ENCODE peak calls at places on chromosomes 1 and 21, in four cellular contexts. One of them, this sample, is unnamed. For H3K36me3, the result is how much of the 10 kb centered on the place peaks cover.

GRCh38 chr1:23555949-23556640 is 3.2 kb downstream of the ID3 start:
- DNase-seq in HepG2: peak
- DNase-seq in neural progenitor cell: peak
- DNase-seq in hepatocyte: peak
- DNase-seq in this sample: peak

GRCh38 chr1:151313501-151313900 is 13.7 kb downstream of the PI4KB start:
- DNase-seq in HepG2: no peak
- DNase-seq in neural progenitor cell: no peak
- DNase-seq in hepatocyte: no peak
- DNase-seq in this sample: no peak

GRCh38 chr1:10617318-10617717 is 142.6 kb downstream of the PEX14 start:
- DNase-seq in hepatocyte: no peak
- DNase-seq in HepG2: no peak
- DNase-seq in neural progenitor cell: no peak
- DNase-seq in this sample: no peak

GRCh38 chr1:230747886-230748800 is 955 bp downstream of the CAPN9 start:
- DNase-seq in HepG2: no peak
- DNase-seq in hepatocyte: no peak
- DNase-seq in neural progenitor cell: no peak
- DNase-seq in this sample: no peak

GRCh38 chr1:10730985-10731384 is 65.5 kb downstream of the CASZ1 start:
- DNase-seq in HepG2: peak
- DNase-seq in neural progenitor cell: no peak
- DNase-seq in hepatocyte: peak
- DNase-seq in this sample: peak

GRCh38 chr1:169914534-169914933 is 20.8 kb upstream of the SCYL3 start:
- DNase-seq in hepatocyte: no peak
- DNase-seq in neural progenitor cell: no peak
- DNase-seq in HepG2: no peak
- DNase-seq in this sample: peak

GRCh38 chr1:32703479-32704291 is 1.1 kb upstream of the SYNC start:
- DNase-seq in hepatocyte: peak
- DNase-seq in neural progenitor cell: peak
- DNase-seq in HepG2: no peak
- DNase-seq in this sample: peak

GRCh38 chr1:60895167-60896124 is 186.9 kb upstream of the NFIA start:
- DNase-seq in HepG2: no peak
- DNase-seq in hepatocyte: no peak
- DNase-seq in neural progenitor cell: peak
- DNase-seq in this sample: no peak

GRCh38 chr1:153431928-153432327 is 15.6 kb downstream of the S100A7A start:
- DNase-seq in HepG2: no peak
- DNase-seq in neural progenitor cell: no peak
- DNase-seq in hepatocyte: no peak
- DNase-seq in this sample: no peak

GRCh38 chr21:25887646-25888321 is 153.0 kb downstream of the GABPA start:
- DNase-seq in hepatocyte: peak
- DNase-seq in HepG2: peak
- DNase-seq in neural progenitor cell: no peak
- DNase-seq in this sample: no peak

GRCh38 chr21:25888711-25889110 is 153.9 kb downstream of the GABPA start:
- DNase-seq in HepG2: no peak
- DNase-seq in hepatocyte: no peak
- DNase-seq in neural progenitor cell: no peak
- DNase-seq in this sample: no peak

GRCh38 chr21:25889996-25890395 is 155.2 kb downstream of the GABPA start:
- DNase-seq in hepatocyte: no peak
- DNase-seq in neural progenitor cell: no peak
- DNase-seq in HepG2: no peak
- DNase-seq in this sample: no peak

GRCh38 chr21:25895565-25896205 is 160.9 kb downstream of the GABPA start:
- DNase-seq in hepatocyte: no peak
- DNase-seq in neural progenitor cell: peak
- DNase-seq in HepG2: no peak
- DNase-seq in this sample: no peak

DNA sequence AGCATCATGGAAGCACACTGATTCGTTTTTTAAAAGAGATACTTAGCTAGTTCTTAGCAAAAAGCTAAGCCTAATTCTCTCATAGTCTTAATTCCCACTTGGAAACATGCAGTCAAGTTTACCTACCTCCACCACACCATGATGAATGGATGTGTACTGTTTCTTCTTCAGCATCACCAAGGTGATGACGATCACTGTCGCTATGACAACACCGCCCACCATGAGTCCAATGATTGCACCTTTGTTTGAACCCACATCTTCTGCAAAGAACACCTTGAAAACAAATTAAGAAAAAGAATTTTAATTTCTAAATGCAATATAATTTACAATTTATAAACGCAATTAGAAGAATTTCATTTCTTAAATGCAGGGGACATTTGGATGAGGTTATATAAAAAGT is 156.8 kb downstream of the GABPA start:
- DNase-seq in neural progenitor cell: no peak
- DNase-seq in hepatocyte: no peak
- DNase-seq in HepG2: no peak
- DNase-seq in this sample: no peak
- H3K36me3 ChIP-seq in neural progenitor cell: under half
- H3K36me3 ChIP-seq in hepatocyte: under half
- H3K36me3 ChIP-seq in HepG2: under half
- H3K36me3 ChIP-seq in this sample: under half

DNA sequence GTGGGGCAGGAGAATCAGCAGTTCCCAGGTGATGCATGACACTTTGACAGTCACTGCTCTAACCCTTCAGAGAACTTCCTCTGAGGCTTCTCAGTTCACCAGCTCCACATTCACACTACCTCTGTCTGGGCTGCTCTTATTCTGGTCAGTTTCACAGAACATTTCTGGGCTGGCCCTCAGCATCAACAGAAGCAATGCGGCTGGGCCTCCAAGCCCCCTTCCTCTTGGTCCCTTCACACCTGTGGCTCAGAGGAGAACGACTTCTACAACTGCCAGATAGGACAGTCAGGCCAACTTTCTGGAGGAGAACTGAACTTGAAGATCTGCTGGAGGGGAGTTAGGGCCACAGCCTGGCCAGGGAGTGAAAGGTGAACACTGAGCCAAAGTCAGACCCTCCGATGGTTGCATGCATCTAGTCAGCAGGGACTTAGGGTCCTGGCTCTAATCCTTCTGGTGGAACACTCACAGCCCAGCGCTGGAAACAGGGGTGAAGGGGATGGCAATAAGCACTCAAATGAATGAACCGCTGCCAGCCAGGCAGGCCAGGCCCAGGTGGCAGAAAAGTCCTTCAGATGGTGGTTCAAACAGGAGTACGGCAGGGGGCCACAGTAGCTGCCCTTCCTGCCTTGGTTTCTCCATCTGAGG is 274.1 kb downstream of the FOXD2 start:
- DNase-seq in neural progenitor cell: no peak
- DNase-seq in HepG2: no peak
- DNase-seq in hepatocyte: no peak
- DNase-seq in this sample: no peak
- TF ChIP-seq EZH2 in neural progenitor cell: no peak
- TF ChIP-seq EZH2 in HepG2: no peak
- TF ChIP-seq EZH2 in hepatocyte: no peak
- TF ChIP-seq EZH2 in this sample: no peak

GRCh38 chr1:27990920-27991537 is 31.3 kb downstream of the XKR8 start:
- DNase-seq in neural progenitor cell: no peak
- DNase-seq in hepatocyte: no peak
- DNase-seq in HepG2: no peak
- DNase-seq in this sample: no peak
- H3K36me3 ChIP-seq in neural progenitor cell: under half
- H3K36me3 ChIP-seq in hepatocyte: under half
- H3K36me3 ChIP-seq in HepG2: half or more
- H3K36me3 ChIP-seq in this sample: under half

DNA sequence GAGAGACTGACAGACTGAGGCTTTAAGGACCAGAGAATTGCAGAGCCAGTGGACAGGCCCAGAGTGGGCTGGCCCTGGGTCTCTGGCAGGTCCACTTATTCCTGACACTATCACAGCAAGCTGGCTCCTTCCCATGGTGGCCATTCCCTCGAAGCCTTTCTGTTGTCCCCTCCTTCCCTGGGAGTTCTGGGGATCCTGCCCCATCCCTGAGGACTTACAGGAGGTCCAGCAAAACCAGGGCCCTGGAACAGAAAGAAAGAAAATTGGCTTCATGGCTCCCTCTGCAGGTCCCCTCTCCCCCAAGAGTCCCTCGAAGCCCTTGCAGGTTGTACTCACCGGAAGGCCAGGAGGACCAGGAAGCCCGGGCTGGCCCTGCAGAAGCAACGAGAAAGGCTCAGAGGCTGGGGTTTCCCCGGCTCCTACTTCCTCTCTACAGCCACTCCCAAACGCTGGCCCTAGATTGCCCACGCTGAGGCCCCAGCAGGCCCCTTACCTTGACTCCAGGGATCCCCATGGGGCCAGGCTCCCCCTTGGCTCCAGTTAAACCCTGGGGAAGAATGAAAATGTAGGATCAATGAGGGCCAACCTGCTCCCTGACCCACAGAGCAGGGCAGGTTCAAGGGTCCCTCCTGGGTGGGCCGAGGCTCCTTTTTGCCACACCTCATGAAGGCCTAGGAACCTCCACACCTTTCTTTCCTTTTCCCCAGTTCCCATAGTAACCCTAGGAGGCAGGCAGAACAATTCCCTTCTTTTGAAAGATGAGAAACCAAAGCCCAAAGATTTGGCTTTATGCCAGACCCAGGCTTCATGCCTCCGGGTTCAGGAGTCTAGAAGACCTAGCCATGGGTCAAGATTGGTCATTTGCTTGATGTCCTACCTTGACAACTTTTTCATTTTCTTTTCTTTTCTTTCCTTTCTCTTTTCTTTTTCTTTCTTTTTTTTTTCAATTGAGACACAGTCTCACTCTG is 4.6 kb downstream of the COL9A2 start:
- DNase-seq in HepG2: peak
- DNase-seq in hepatocyte: no peak
- DNase-seq in neural progenitor cell: peak
- DNase-seq in this sample: peak
- TF ChIP-seq EZH2 in HepG2: no peak
- TF ChIP-seq EZH2 in hepatocyte: no peak
- TF ChIP-seq EZH2 in neural progenitor cell: no peak
- TF ChIP-seq EZH2 in this sample: no peak

GRCh38 chr1:109661391-109661790 is 5.5 kb downstream of the GSTM4 start:
- DNase-seq in neural progenitor cell: no peak
- DNase-seq in hepatocyte: no peak
- DNase-seq in HepG2: no peak
- DNase-seq in this sample: no peak
- H3K36me3 ChIP-seq in neural progenitor cell: under half
- H3K36me3 ChIP-seq in hepatocyte: under half
- H3K36me3 ChIP-seq in HepG2: under half
- H3K36me3 ChIP-seq in this sample: under half

GRCh38 chr1:207495816-207496792 is at the start of gene CR1:
- DNase-seq in HepG2: no peak
- DNase-seq in hepatocyte: peak
- DNase-seq in neural progenitor cell: peak
- DNase-seq in this sample: no peak
- TF ChIP-seq EZH2 in HepG2: no peak
- TF ChIP-seq EZH2 in hepatocyte: no peak
- TF ChIP-seq EZH2 in neural progenitor cell: peak
- TF ChIP-seq EZH2 in this sample: no peak

GRCh38 chr1:159054427-159054826 is 22.1 kb downstream of the AIM2 start:
- DNase-seq in HepG2: no peak
- DNase-seq in hepatocyte: no peak
- DNase-seq in neural progenitor cell: no peak
- DNase-seq in this sample: no peak
- H3K36me3 ChIP-seq in HepG2: under half
- H3K36me3 ChIP-seq in hepatocyte: under half
- H3K36me3 ChIP-seq in neural progenitor cell: under half
- H3K36me3 ChIP-seq in this sample: under half

This sample was measured in PC-9.